ENCODE peak calls at places on chromosomes 16 and 17, in eight cellular contexts. C, V, Q, K, Y, N, T and Z are unnamed samples.

GRCh38 chr16:30901201-30902069 is 5.0 kb downstream of the CTF1 start:
- DNase-seq in N (no peak), C (no peak), K (no peak), T (no peak), V (no peak), Y (no peak), Q (no peak), Z (no peak)

GRCh38 chr16:10578474-10579316 is 1.7 kb downstream of the EMP2 start:
- DNase-seq in Y (no peak), T (no peak), C (no peak), V (peak; percentile 53), N (peak; percentile 77), K (no peak), Q (no peak), Z (no peak)

GRCh38 chr16:53743149-53743566 is 39.2 kb downstream of the FTO start:
- DNase-seq in K (peak; percentile 21), N (peak; percentile 62), Q (no peak), C (peak; percentile 34), T (no peak), Y (no peak), V (peak; percentile 59), Z (no peak)

GRCh38 chr16:67555795-67556212 is 6.5 kb upstream of the CTCF start:
- DNase-seq in Q (no peak), N (peak; percentile 44), T (no peak), C (peak; percentile 50), K (no peak), Y (no peak), V (no peak), Z (no peak)

GRCh38 chr17:38672788-38673713 is 1.7 kb downstream of the EPOP start:
- DNase-seq in V (no peak), T (no peak), Y (no peak), K (no peak), C (no peak), N (no peak), Q (no peak), Z (no peak)

GRCh38 chr17:47820023-47820789 is 1.4 kb downstream of the OSBPL7 start:
- DNase-seq in V (peak; percentile 83), T (no peak), C (no peak), Y (peak; percentile 61), Q (no peak), N (peak; percentile 53), K (no peak), Z (no peak)

GRCh38 chr17:81712468-81713003 is 452 bp downstream of the SLC25A10 start:
- DNase-seq in N (peak; percentile 75), Y (no peak), V (no peak), Q (peak; percentile 77), T (no peak), K (no peak), C (peak; percentile 62), Z (peak; percentile 12)

GRCh38 chr17:149231-149630 is 11.9 kb downstream of the SCGB1C2 start:
- DNase-seq in Q (no peak), T (no peak), V (no peak), Y (no peak), C (no peak), N (no peak), K (no peak), Z (no peak)

GRCh38 chr16:90078594-90078895 is 1.4 kb upstream of the PRDM7 start:
- DNase-seq in Q (no peak), T (no peak), Y (no peak), K (no peak), C (no peak), V (no peak), N (no peak), Z (no peak)

GRCh38 chr17:31740611-31741082 is 118.4 kb downstream of the COPRS start:
- DNase-seq in Q (no peak), T (no peak), N (no peak), Y (no peak), C (no peak), V (no peak), K (no peak), Z (peak; percentile 90)

GRCh38 chr16:65123846-65124513 is 2.1 kb upstream of the CDH11 start:
- DNase-seq in V (no peak), C (no peak), K (no peak), Q (no peak), T (no peak), N (no peak), Y (no peak), Z (no peak)

GRCh38 chr16:12507366-12507765 is 296.3 kb downstream of the CPPED1 start:
- DNase-seq in V (no peak), C (no peak), N (no peak), Q (no peak), Y (no peak), K (no peak), T (no peak), Z (no peak)